ENCODE peak calls at places on chromosomes 4 and X, in nine cellular contexts. One of them, this sample, is unnamed.

GRCh38 chr4:121155893-121156292 is 8.2 kb downstream of the TNIP3 start:
- DNase-seq in mesothelial cell of epicardium: no peak
- DNase-seq in omental fat pad: no peak
- DNase-seq in HCT116: no peak
- DNase-seq in brain microvascular endothelial cell: peak
- DNase-seq in B cell: no peak
- DNase-seq in tibial nerve: no peak
- DNase-seq in progenitor cell of endocrine pancreas: no peak
- DNase-seq in AG04450: peak
- DNase-seq in this sample: no peak

GRCh38 chr4:165379662-165380061 is 854 bp downstream of the CPE start:
- DNase-seq in omental fat pad: no peak
- DNase-seq in HCT116: no peak
- DNase-seq in AG04450: no peak
- DNase-seq in B cell: no peak
- DNase-seq in progenitor cell of endocrine pancreas: no peak
- DNase-seq in mesothelial cell of epicardium: no peak
- DNase-seq in brain microvascular endothelial cell: peak
- DNase-seq in tibial nerve: no peak
- DNase-seq in this sample: no peak

GRCh38 chrX:73134741-73135140 is 55.4 kb upstream of the PABPC1L2A start:
- DNase-seq in omental fat pad: no peak
- DNase-seq in HCT116: no peak
- DNase-seq in mesothelial cell of epicardium: no peak
- DNase-seq in tibial nerve: no peak
- DNase-seq in progenitor cell of endocrine pancreas: no peak
- DNase-seq in AG04450: no peak
- DNase-seq in brain microvascular endothelial cell: no peak
- DNase-seq in B cell: no peak
- DNase-seq in this sample: no peak

GRCh38 chr4:133178960-133179359 is 29.9 kb downstream of the PCDH10 start:
- DNase-seq in progenitor cell of endocrine pancreas: no peak
- DNase-seq in B cell: no peak
- DNase-seq in tibial nerve: no peak
- DNase-seq in AG04450: no peak
- DNase-seq in brain microvascular endothelial cell: no peak
- DNase-seq in HCT116: no peak
- DNase-seq in mesothelial cell of epicardium: no peak
- DNase-seq in omental fat pad: no peak
- DNase-seq in this sample: no peak

GRCh38 chr4:177118596-177118995 is 191.1 kb upstream of the NEIL3 start:
- DNase-seq in HCT116: no peak
- DNase-seq in B cell: no peak
- DNase-seq in mesothelial cell of epicardium: no peak
- DNase-seq in brain microvascular endothelial cell: peak
- DNase-seq in omental fat pad: no peak
- DNase-seq in progenitor cell of endocrine pancreas: no peak
- DNase-seq in tibial nerve: peak
- DNase-seq in AG04450: peak
- DNase-seq in this sample: no peak

GRCh38 chr4:184898793-184899192 is 73.0 kb upstream of the ACSL1 start:
- DNase-seq in AG04450: no peak
- DNase-seq in tibial nerve: no peak
- DNase-seq in HCT116: no peak
- DNase-seq in omental fat pad: no peak
- DNase-seq in mesothelial cell of epicardium: no peak
- DNase-seq in B cell: no peak
- DNase-seq in brain microvascular endothelial cell: no peak
- DNase-seq in progenitor cell of endocrine pancreas: no peak
- DNase-seq in this sample: no peak

GRCh38 chr4:150423074-150423473 is 158.9 kb upstream of the MAB21L2 start:
- DNase-seq in omental fat pad: no peak
- DNase-seq in HCT116: no peak
- DNase-seq in B cell: no peak
- DNase-seq in progenitor cell of endocrine pancreas: no peak
- DNase-seq in brain microvascular endothelial cell: no peak
- DNase-seq in AG04450: no peak
- DNase-seq in tibial nerve: no peak
- DNase-seq in mesothelial cell of epicardium: no peak
- DNase-seq in this sample: no peak

GRCh38 chrX:100662791-100663190 is 18.8 kb downstream of the SRPX2 start:
- DNase-seq in B cell: no peak
- DNase-seq in AG04450: no peak
- DNase-seq in brain microvascular endothelial cell: no peak
- DNase-seq in HCT116: no peak
- DNase-seq in progenitor cell of endocrine pancreas: no peak
- DNase-seq in mesothelial cell of epicardium: no peak
- DNase-seq in omental fat pad: no peak
- DNase-seq in tibial nerve: no peak
- DNase-seq in this sample: no peak

GRCh38 chr4:32826169-32826568 is 2106.0 kb downstream of the PCDH7 start:
- DNase-seq in brain microvascular endothelial cell: no peak
- DNase-seq in B cell: no peak
- DNase-seq in mesothelial cell of epicardium: no peak
- DNase-seq in HCT116: peak
- DNase-seq in omental fat pad: no peak
- DNase-seq in AG04450: no peak
- DNase-seq in tibial nerve: no peak
- DNase-seq in progenitor cell of endocrine pancreas: no peak
- DNase-seq in this sample: no peak

GRCh38 chr4:1797861-1798529 is 4.9 kb downstream of the FGFR3 start:
- DNase-seq in B cell: no peak
- DNase-seq in tibial nerve: no peak
- DNase-seq in omental fat pad: no peak
- DNase-seq in HCT116: no peak
- DNase-seq in progenitor cell of endocrine pancreas: no peak
- DNase-seq in brain microvascular endothelial cell: no peak
- DNase-seq in mesothelial cell of epicardium: no peak
- DNase-seq in AG04450: no peak
- DNase-seq in this sample: no peak

GRCh38 chr4:72935462-72935861 is 134.1 kb downstream of the COX18 start:
- DNase-seq in HCT116: no peak
- DNase-seq in mesothelial cell of epicardium: no peak
- DNase-seq in progenitor cell of endocrine pancreas: no peak
- DNase-seq in B cell: no peak
- DNase-seq in omental fat pad: no peak
- DNase-seq in AG04450: no peak
- DNase-seq in tibial nerve: no peak
- DNase-seq in brain microvascular endothelial cell: no peak
- DNase-seq in this sample: no peak

GRCh38 chr4:5389756-5390155 is 318.6 kb downstream of the EVC2 start:
- DNase-seq in omental fat pad: no peak
- DNase-seq in progenitor cell of endocrine pancreas: no peak
- DNase-seq in HCT116: no peak
- DNase-seq in mesothelial cell of epicardium: no peak
- DNase-seq in tibial nerve: no peak
- DNase-seq in brain microvascular endothelial cell: no peak
- DNase-seq in AG04450: no peak
- DNase-seq in B cell: no peak
- DNase-seq in this sample: no peak
- TF ChIP-seq CTCF in omental fat pad: no peak
- TF ChIP-seq CTCF in progenitor cell of endocrine pancreas: no peak
- TF ChIP-seq CTCF in HCT116: no peak
- TF ChIP-seq CTCF in mesothelial cell of epicardium: no peak
- TF ChIP-seq CTCF in tibial nerve: no peak
- TF ChIP-seq CTCF in brain microvascular endothelial cell: no peak
- TF ChIP-seq CTCF in AG04450: no peak
- TF ChIP-seq CTCF in B cell: no peak
- TF ChIP-seq CTCF in this sample: no peak

DNA sequence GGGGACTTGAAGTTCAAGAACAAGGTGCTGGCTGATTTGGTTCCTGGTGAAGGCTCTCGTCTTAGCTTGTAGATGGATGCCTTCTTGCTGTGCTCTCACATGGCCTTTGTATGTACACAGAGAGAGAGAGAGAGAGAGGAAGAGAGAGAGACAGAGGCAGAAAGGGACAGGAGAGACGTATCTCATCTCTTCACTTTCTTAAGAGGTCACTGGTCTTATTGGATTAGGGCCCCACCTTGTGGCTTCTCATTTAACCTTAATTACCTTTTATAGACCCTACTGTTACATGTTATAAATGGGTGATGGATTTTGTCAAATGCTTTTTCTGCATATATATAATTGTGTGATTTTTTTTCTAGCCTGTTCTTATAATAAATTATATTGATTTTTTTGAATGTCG is 1444.2 kb downstream of the ADGRL3 start:
- DNase-seq in AG04450: no peak
- DNase-seq in tibial nerve: no peak
- DNase-seq in HCT116: no peak
- DNase-seq in omental fat pad: no peak
- DNase-seq in mesothelial cell of epicardium: no peak
- DNase-seq in progenitor cell of endocrine pancreas: no peak
- DNase-seq in B cell: no peak
- DNase-seq in brain microvascular endothelial cell: peak
- DNase-seq in this sample: no peak
- TF ChIP-seq CTCF in AG04450: no peak
- TF ChIP-seq CTCF in tibial nerve: no peak
- TF ChIP-seq CTCF in HCT116: no peak
- TF ChIP-seq CTCF in omental fat pad: no peak
- TF ChIP-seq CTCF in mesothelial cell of epicardium: no peak
- TF ChIP-seq CTCF in progenitor cell of endocrine pancreas: peak
- TF ChIP-seq CTCF in B cell: no peak
- TF ChIP-seq CTCF in brain microvascular endothelial cell: peak
- TF ChIP-seq CTCF in this sample: no peak

DNA sequence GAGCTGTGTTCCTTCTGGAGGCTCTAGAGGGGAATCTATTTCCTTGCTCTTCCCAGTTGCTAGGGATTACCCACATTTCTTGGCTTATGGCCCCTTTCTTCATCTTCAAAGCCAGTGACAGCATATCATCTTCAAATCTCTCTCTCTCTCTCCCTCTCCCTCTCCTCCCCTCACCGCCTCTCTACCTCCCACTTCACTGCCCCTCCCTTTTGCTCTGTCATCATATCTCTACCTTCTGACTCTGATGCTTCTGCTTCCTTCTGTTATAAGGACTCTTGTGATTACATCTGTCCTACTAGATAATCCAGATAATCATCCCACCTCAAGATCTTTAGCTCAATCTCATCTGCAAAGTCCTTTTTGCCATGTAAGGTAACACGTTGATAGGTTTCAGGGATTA is 93.1 kb upstream of the TEX13D start:
- DNase-seq in HCT116: no peak
- DNase-seq in brain microvascular endothelial cell: no peak
- DNase-seq in AG04450: no peak
- DNase-seq in progenitor cell of endocrine pancreas: no peak
- DNase-seq in omental fat pad: no peak
- DNase-seq in mesothelial cell of epicardium: no peak
- DNase-seq in B cell: no peak
- DNase-seq in tibial nerve: no peak
- DNase-seq in this sample: no peak
- TF ChIP-seq CTCF in HCT116: no peak
- TF ChIP-seq CTCF in brain microvascular endothelial cell: no peak
- TF ChIP-seq CTCF in AG04450: no peak
- TF ChIP-seq CTCF in progenitor cell of endocrine pancreas: no peak
- TF ChIP-seq CTCF in omental fat pad: no peak
- TF ChIP-seq CTCF in mesothelial cell of epicardium: no peak
- TF ChIP-seq CTCF in B cell: no peak
- TF ChIP-seq CTCF in tibial nerve: no peak
- TF ChIP-seq CTCF in this sample: no peak

DNA sequence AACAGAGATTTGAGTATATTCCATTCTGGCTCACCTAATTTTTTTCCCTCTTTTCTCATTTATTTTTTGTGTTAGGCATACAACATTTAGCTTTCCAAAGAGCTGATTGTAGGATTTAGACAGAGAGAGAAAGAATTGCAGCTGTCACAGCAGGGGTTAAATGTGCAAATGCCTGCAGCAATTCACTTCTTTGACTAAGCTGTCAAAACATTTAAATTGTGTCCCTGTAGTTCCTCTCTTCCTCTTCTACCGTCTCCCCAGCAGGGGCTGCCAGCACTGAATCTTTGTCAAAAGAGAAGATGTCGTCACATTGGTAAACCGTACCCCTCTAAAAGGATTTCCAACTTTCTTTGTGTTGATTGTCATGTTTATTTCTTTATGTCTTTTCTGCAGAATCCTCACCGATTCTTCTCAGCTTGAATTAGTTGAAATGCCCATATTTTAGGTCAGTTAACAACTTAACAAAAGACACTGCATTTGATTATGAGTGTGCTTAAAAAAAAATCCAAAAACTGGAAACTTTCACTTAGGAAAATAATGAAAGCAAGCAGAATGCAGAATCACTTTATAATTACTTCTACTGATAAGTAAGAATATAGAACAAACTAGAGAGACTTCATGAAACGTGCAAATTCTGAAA is 111.1 kb upstream of the PTPN13 start:
- DNase-seq in omental fat pad: no peak
- DNase-seq in HCT116: no peak
- DNase-seq in mesothelial cell of epicardium: no peak
- DNase-seq in AG04450: no peak
- DNase-seq in tibial nerve: no peak
- DNase-seq in brain microvascular endothelial cell: peak
- DNase-seq in progenitor cell of endocrine pancreas: no peak
- DNase-seq in B cell: no peak
- DNase-seq in this sample: no peak
- TF ChIP-seq CTCF in omental fat pad: no peak
- TF ChIP-seq CTCF in HCT116: no peak
- TF ChIP-seq CTCF in mesothelial cell of epicardium: no peak
- TF ChIP-seq CTCF in AG04450: peak
- TF ChIP-seq CTCF in tibial nerve: no peak
- TF ChIP-seq CTCF in brain microvascular endothelial cell: peak
- TF ChIP-seq CTCF in progenitor cell of endocrine pancreas: peak
- TF ChIP-seq CTCF in B cell: no peak
- TF ChIP-seq CTCF in this sample: no peak

DNA sequence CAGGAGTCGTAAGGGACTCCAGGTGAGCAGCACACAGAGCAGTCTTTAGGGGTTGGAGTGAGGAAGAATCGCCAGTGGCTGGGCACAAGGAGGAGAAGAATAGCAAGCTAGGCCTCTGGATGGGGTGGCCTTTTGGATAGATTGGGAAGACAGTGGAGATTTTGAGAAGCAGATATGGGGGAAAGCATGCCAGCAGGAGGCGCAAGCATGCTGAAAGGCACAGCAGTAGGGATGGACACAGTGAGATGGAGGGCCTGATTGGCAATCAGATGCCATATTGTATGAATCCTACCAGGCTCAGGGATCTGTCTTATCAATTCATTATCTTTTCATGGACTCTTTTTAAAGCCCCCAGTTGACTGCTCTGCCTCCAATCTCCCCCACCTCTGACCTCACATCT is 60.4 kb upstream of the MAGEA4 start:
- DNase-seq in HCT116: no peak
- DNase-seq in AG04450: no peak
- DNase-seq in B cell: no peak
- DNase-seq in brain microvascular endothelial cell: no peak
- DNase-seq in progenitor cell of endocrine pancreas: no peak
- DNase-seq in omental fat pad: no peak
- DNase-seq in mesothelial cell of epicardium: no peak
- DNase-seq in tibial nerve: no peak
- DNase-seq in this sample: no peak
- TF ChIP-seq CTCF in HCT116: no peak
- TF ChIP-seq CTCF in AG04450: peak
- TF ChIP-seq CTCF in B cell: no peak
- TF ChIP-seq CTCF in brain microvascular endothelial cell: peak
- TF ChIP-seq CTCF in progenitor cell of endocrine pancreas: no peak
- TF ChIP-seq CTCF in omental fat pad: no peak
- TF ChIP-seq CTCF in mesothelial cell of epicardium: no peak
- TF ChIP-seq CTCF in tibial nerve: no peak
- TF ChIP-seq CTCF in this sample: no peak

DNA sequence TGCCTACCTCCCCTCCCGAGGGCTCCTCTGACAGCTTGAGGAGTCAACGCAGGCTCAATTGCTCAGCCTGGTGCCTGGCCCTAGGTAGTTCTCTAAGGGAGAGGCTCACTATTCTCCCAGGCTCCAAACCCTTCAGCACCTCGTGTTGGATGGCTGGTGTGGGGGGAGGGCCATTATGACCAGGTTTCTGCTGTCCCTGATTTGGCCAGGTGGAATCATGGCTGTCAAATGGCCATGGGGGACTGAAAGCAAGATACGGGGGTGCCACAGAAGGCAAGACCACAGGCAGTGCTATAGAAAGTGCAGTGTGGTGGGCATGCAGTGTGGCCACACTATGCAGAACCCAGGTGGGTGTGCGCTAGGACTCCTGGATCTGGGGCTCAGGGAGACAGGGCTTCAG is 9.5 kb downstream of the PNMA6F start:
- DNase-seq in progenitor cell of endocrine pancreas: no peak
- DNase-seq in omental fat pad: no peak
- DNase-seq in brain microvascular endothelial cell: no peak
- DNase-seq in HCT116: no peak
- DNase-seq in mesothelial cell of epicardium: no peak
- DNase-seq in AG04450: no peak
- DNase-seq in B cell: no peak
- DNase-seq in tibial nerve: no peak
- DNase-seq in this sample: no peak
- TF ChIP-seq CTCF in progenitor cell of endocrine pancreas: no peak
- TF ChIP-seq CTCF in omental fat pad: no peak
- TF ChIP-seq CTCF in brain microvascular endothelial cell: no peak
- TF ChIP-seq CTCF in HCT116: no peak
- TF ChIP-seq CTCF in mesothelial cell of epicardium: no peak
- TF ChIP-seq CTCF in AG04450: no peak
- TF ChIP-seq CTCF in B cell: no peak
- TF ChIP-seq CTCF in tibial nerve: no peak
- TF ChIP-seq CTCF in this sample: no peak